ENCODE peak calls at places on chromosome 9, in seven cellular contexts. K, G, P, V, W, F and E are unnamed samples. For H3K27me3, the result is how much of the 10 kb centered on the place peaks cover.

GRCh38 chr9:87944096-87944495 is 26.3 kb downstream of the SPATA31C1 start:
- DNase-seq in K (no peak), G (no peak), P (no peak), V (no peak), W (no peak), F (no peak), E (no peak)

GRCh38 chr9:75265525-75265972 is 177.2 kb downstream of the OSTF1 start:
- DNase-seq in K (peak), G (peak), P (no peak), V (peak), W (peak), F (peak), E (peak)

GRCh38 chr9:91760906-91761305 is 189.1 kb downstream of the ROR2 start:
- DNase-seq in K (no peak), G (no peak), P (no peak), V (no peak), W (no peak), F (no peak), E (no peak)

GRCh38 chr9:72557549-72557948 is 36.1 kb downstream of the TMC1 start:
- DNase-seq in K (peak), G (peak), P (no peak), V (no peak), W (no peak), F (peak), E (peak)

GRCh38 chr9:29999645-30000044 is 2384.8 kb upstream of the ACO1 start:
- DNase-seq in K (no peak), G (no peak), P (no peak), V (no peak), W (no peak), F (no peak), E (no peak)

GRCh38 chr9:107631788-107632187 is 142.2 kb upstream of the KLF4 start:
- DNase-seq in K (no peak), G (no peak), P (no peak), V (no peak), W (no peak), F (no peak), E (no peak)

GRCh38 chr9:7656648-7657047 is 142.9 kb downstream of the DMAC1 start:
- DNase-seq in K (no peak), G (no peak), P (no peak), V (no peak), W (no peak), F (no peak), E (no peak)

GRCh38 chr9:137407590-137408300 is 15.2 kb downstream of the EXD3 start:
- DNase-seq in K (no peak), G (no peak), P (no peak), V (no peak), W (no peak), F (no peak), E (no peak)

GRCh38 chr9:4207881-4208615 is 91.8 kb downstream of the GLIS3 start:
- DNase-seq in K (no peak), G (no peak), P (no peak), V (no peak), W (no peak), F (no peak), E (no peak)

GRCh38 chr9:728535-728934 is 113.0 kb upstream of the DMRT1 start:
- DNase-seq in K (no peak), G (no peak), P (no peak), V (no peak), W (no peak), F (no peak), E (no peak)

GRCh38 chr9:26292943-26293342 is 599.7 kb downstream of the CAAP1 start:
- DNase-seq in K (no peak), G (no peak), P (no peak), V (no peak), W (no peak), F (no peak), E (no peak)

GRCh38 chr9:23820731-23821399 is 5.2 kb downstream of the ELAVL2 start:
- DNase-seq in K (no peak), G (no peak), P (no peak), V (no peak), W (no peak), F (no peak), E (no peak)
- H3K27me3 ChIP-seq in K (under half), G (under half), P (under half), V (under half), W (under half), F (under half), E (under half)

DNA sequence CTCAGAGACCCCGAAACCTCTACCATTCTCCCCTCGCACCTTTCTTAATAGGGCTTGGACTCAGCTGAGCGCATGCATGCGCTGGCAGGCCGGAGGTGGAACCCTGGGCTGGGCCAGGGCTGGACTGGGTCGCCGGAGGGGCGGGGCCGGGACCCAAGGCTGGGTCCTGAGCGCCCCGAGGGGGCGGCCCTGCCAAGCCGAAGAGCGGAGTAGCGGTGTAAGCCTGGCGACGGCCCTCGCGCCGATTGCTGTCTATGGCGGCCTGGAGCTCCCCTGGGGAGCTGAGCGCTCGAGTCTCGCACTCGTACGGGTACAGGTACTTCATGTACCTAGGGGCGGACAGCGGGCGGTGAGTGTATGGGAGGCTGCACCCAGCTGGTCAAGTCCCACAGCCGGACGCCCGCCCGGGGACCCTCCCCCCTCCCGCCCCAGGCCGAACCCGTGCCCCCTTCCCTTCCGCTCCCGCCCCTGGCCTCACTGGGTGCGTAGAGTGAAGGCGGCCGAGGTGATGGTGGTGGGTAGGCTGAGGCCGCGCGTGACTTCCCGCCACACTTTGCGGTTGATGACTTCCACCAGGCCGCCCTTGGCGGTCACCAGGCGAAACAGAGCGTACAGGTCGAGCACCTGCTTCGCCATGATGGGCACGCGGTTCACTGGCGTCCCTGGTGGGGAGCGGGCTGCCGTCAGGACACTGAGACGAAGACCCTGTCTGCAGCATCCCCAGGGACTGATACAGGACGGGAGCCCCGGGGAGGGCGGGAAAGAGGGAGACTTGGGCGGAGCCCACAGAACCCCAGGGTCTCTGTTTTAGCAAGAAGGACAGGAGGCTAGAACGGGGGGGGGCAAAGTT is 3.3 kb upstream of the DCTN3 start:
- DNase-seq in K (no peak), G (no peak), P (no peak), V (no peak), W (no peak), F (no peak), E (no peak)
- H3K27me3 ChIP-seq in K (under half), G (under half), P (under half), V (half or more), W (half or more), F (under half), E (half or more)

DNA sequence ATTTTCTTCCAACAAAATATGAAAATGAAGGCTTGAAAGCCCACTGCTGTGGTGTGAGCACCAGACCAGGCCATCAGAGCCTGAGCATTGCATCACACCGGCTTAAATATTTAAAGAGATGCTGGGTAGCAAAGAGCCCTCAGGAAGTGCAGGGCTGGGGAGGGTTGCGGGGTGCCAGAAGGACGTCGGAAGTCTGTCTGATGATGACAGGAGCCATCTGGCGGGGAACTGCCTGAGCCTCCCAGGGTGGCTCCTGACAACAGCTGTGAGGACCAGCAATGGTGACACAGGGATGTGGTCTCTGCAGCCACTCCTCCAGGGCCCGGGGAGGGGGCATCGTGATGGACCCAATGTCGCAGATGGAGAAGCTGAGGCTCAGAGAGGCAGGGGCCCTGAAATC is 185.6 kb downstream of the OLFM1 start:
- DNase-seq in K (no peak), G (no peak), P (no peak), V (no peak), W (no peak), F (no peak), E (no peak)
- H3K27me3 ChIP-seq in K (under half), G (under half), P (under half), V (under half), W (under half), F (under half), E (under half)

GRCh38 chr9:17905356-17906203 is 326.7 kb downstream of the SH3GL2 start:
- DNase-seq in K (no peak), G (no peak), P (no peak), V (no peak), W (no peak), F (no peak), E (no peak)

GRCh38 chr9:17906204-17906840 is 327.5 kb downstream of the SH3GL2 start:
- DNase-seq in K (no peak), G (no peak), P (peak), V (no peak), W (no peak), F (no peak), E (no peak)

GRCh38 chr9:17907780-17908513 is 329.1 kb downstream of the SH3GL2 start:
- DNase-seq in K (no peak), G (no peak), P (no peak), V (no peak), W (no peak), F (no peak), E (no peak)

GRCh38 chr9:17906841-17907779 is 328.2 kb downstream of the SH3GL2 start:
- DNase-seq in K (no peak), G (no peak), P (peak), V (no peak), W (no peak), F (no peak), E (no peak)
- H3K27me3 ChIP-seq in K (under half), G (under half), P (under half), V (under half), W (under half), F (under half), E (under half)

DNA sequence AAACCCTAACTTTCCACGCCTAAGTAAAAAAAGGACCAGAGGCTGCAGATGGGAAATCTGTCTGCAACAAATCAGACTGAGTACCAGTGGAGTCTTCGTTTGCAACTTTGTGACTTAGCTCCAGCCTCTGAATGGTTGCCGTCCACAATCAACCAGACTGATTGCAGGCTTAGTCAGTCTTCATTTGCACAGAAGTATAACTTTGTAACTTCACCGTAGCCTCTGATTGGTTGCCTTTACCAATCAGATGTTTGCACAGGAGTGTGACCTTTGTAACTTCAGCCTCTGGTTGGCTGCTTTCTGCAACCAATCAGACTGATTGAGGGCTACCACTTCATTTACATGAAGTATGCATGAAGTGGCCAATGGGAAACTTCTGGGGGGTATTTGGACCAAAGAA is 53.7 kb downstream of the TGFBR1 start:
- DNase-seq in K (no peak), G (no peak), P (no peak), V (no peak), W (no peak), F (no peak), E (no peak)
- H3K27me3 ChIP-seq in K (under half), G (under half), P (under half), V (under half), W (under half), F (under half), E (under half)

GRCh38 chr9:133642708-133643361 is 6.7 kb downstream of the DBH start:
- DNase-seq in K (no peak), G (no peak), P (peak), V (no peak), W (no peak), F (no peak), E (no peak)
- H3K27me3 ChIP-seq in K (under half), G (under half), P (under half), V (under half), W (under half), F (under half), E (under half)

DNA sequence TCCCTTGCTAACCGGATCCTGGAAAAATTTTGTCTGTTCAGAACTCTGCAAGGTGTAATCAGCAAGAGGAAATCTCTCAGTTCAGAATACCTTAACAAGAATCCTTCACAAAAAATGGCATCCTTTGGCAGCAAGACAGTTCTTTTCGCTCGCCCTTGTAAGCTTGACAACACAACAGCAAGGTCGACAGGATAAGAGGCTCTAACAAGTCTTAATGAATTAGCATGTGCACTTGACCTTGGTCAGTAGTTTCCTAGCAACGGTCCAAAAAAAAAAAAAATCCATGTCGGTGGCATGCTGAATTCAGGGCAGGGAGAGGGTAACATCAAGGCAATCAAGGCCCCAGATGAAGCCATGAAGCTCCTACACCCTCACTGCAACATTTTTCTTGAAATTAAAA is 172.8 kb downstream of the APBA1 start:
- DNase-seq in K (no peak), G (no peak), P (no peak), V (no peak), W (no peak), F (no peak), E (no peak)
- H3K27me3 ChIP-seq in K (under half), G (under half), P (under half), V (under half), W (under half), F (under half), E (under half)

GRCh38 chr9:130914417-130915095 is 17.9 kb upstream of the QRFP start:
- DNase-seq in K (no peak), G (no peak), P (no peak), V (no peak), W (no peak), F (no peak), E (no peak)

GRCh38 chr9:130912932-130913598 is 16.5 kb upstream of the QRFP start:
- DNase-seq in K (no peak), G (no peak), P (no peak), V (no peak), W (no peak), F (no peak), E (no peak)

GRCh38 chr9:130913599-130914416 is 17.2 kb upstream of the QRFP start:
- DNase-seq in K (no peak), G (no peak), P (no peak), V (no peak), W (no peak), F (no peak), E (no peak)

GRCh38 chr9:130917171-130917960 is 20.8 kb upstream of the QRFP start:
- DNase-seq in K (no peak), G (no peak), P (no peak), V (no peak), W (no peak), F (no peak), E (no peak)

DNA sequence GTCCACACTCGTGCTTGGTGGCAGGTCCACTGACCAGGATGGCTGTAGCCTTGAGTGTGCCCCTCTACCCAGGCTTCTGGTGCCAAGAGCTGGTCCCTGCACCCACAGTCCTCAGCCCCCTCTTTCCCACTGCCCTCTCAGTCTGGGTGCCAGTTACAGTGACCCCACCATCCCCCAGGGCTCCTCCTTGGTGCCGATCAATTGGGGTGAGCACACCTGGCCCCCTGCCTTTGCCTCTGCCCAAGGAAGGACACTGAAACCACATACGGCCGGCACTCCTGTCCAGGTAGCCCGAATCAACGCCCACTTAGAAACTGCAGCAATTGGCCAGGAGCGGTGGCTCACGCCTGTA is 18.5 kb upstream of the QRFP start:
- DNase-seq in K (no peak), G (no peak), P (no peak), V (no peak), W (no peak), F (no peak), E (no peak)
- H3K27me3 ChIP-seq in K (under half), G (under half), P (under half), V (under half), W (half or more), F (under half), E (under half)

GRCh38 chr9:113992276-113992951 is 85.7 kb downstream of the AMBP start:
- DNase-seq in K (no peak), G (no peak), P (peak), V (no peak), W (no peak), F (no peak), E (no peak)
- H3K27me3 ChIP-seq in K (under half), G (under half), P (under half), V (under half), W (under half), F (under half), E (under half)

DNA sequence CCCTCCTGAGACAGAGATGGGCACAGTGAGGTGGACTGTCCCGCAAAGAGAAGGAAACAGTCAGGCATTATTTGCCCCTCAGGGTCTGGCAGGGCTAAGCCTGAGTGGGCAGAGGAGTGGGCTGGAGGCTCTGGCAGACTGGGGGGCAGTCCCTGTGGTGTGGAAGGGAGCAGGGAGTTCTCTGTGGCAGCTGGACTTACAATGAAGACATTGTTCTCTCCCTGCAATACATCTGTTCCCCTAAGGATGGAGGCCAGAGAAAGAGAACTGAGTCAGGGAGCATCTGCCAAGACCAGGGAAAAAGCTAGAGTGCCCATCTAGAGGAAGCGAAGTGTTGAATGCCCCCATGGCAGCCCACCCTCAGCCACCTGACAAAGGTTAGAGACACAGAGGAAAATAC is 76.3 kb downstream of the ACTL7B start:
- DNase-seq in K (no peak), G (no peak), P (no peak), V (no peak), W (no peak), F (no peak), E (no peak)
- H3K27me3 ChIP-seq in K (under half), G (under half), P (under half), V (under half), W (under half), F (under half), E (under half)